ENCODE peak calls at places on chromosomes 4 and X, in five cellular contexts. F is AG04450; Z is effector memory CD4-positive, alpha-beta T cell; T is body of pancreas; G is psoas muscle. V is an unnamed sample.

GRCh38 chr4:147964519-147964918 is 232.6 kb downstream of the ARHGAP10 start:
- DNase-seq in G (no peak), Z (no peak), F (peak; percentile 30), T (no peak), V (no peak)

GRCh38 chrX:17596546-17597205 is 140.6 kb upstream of the SCML1 start:
- DNase-seq in G (no peak), Z (no peak), F (no peak), T (no peak), V (no peak)

GRCh38 chr4:149555146-149555545 is 260.5 kb downstream of the IQCM start:
- DNase-seq in T (no peak), G (no peak), Z (no peak), F (no peak), V (no peak)

GRCh38 chr4:152486414-152487389 is 49.2 kb downstream of the FBXW7 start:
- DNase-seq in T (no peak), F (no peak), G (no peak), Z (no peak), V (no peak)

GRCh38 chrX:117636826-117637225 is 479.8 kb downstream of the KLHL13 start:
- DNase-seq in G (no peak), Z (no peak), T (no peak), F (no peak), V (no peak)

GRCh38 chr4:24244663-24245519 is 339.5 kb downstream of the DHX15 start:
- DNase-seq in Z (no peak), F (no peak), T (no peak), G (peak; percentile 78), V (no peak)

GRCh38 chr4:116480486-116480990 is 604.8 kb downstream of the TRAM1L1 start:
- DNase-seq in T (no peak), F (no peak), Z (no peak), G (no peak), V (no peak)

GRCh38 chrX:112941209-112941788 is 100.7 kb upstream of the AMOT start:
- DNase-seq in Z (no peak), F (no peak), T (no peak), G (no peak), V (no peak)

GRCh38 chr4:89001647-89002518 is 55.1 kb downstream of the FAM13A start:
- DNase-seq in G (no peak), T (peak; percentile 34), F (no peak), Z (no peak), V (no peak)

GRCh38 chr4:168218663-168219062 is 99.9 kb downstream of the DDX60 start:
- DNase-seq in G (no peak), F (peak; percentile 7), Z (no peak), T (no peak), V (no peak)

GRCh38 chrX:129876734-129877395 is 29.1 kb upstream of the UTP14A start:
- DNase-seq in G (no peak), Z (no peak), T (no peak), F (no peak), V (no peak)

DNA sequence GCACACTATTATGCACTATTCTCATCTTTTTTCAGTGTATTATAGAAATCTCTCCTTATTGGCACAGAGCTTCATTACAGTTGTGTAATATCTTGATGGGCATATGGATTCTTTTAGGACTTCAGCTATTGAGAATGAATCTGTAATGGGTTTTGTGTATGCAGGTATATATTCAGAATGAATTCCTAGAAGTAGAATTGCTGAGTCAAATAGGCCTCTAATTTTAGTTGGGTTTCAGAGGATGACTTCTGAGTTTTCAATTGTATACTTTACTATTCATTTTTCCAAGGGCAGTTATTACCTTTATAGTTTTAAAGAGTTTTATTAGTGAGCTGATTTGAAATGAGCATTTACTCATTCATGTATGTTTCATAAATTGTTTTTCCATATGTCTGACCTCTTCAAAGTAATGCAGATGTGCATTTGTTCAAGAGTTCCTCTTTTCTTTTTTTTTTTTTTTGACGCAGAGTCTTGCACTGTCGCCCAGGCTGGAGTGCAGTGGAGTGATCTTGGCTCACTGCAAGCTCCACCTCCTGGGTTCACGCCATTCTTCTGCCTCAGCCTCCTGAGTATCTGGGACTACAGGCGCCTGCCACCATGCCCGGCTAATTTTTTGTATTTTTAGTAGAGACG is 19.5 kb downstream of the CASP6 start:
- DNase-seq in G (no peak), T (no peak), F (no peak), Z (no peak), V (no peak)
- H3K27ac ChIP-seq in G (no peak overlapping the region), T (no peak overlapping the region), F (no peak overlapping the region), Z (no peak overlapping the region), V (no peak overlapping the region)

DNA sequence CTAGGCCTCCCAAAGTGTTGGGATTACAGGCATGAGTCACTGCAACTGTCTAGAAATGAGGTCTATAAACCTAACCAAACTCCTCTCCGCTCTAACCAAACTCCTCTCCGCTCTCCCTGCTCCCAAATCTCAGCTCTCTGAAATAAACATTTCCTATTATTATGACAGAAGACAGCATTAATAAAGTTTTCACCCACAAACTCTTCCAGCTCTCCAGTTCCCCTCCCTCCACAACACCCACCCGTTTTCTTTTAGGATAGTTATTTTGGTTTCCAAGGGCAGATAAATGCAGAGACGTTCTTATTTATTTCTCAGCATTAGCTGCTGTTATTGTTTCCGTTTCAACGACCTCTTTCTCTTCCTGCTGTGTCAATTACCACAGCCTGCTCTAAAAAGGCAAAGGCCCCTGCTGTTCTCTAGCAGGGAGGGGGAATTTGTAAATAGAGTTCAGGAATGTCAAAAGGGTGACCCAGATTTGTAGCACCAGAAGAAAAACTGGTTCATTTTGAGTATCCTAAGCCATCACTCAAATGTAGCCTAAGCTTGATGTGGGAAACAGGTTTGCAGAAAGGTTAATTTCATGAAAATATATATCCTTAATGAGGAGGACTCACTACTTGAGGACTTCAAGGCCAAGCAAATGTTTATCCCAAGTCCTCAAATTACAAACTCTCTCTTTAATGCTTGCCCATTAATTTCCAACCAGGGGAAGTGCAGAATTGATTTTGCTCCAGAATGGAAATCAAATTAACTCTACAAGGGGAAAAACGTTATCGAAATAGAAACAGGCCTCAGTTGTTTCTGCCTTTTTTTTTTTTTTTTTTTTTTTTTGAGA is 13.5 kb upstream of the SCD5 start:
- DNase-seq in G (no peak), F (no peak), T (no peak), Z (no peak), V (no peak)
- H3K27me3 ChIP-seq in G (no peaks in the 10 kb centered on the region), F (no peaks in the 10 kb centered on the region), T (no peaks in the 10 kb centered on the region), Z (no peaks in the 10 kb centered on the region), V (no peaks in the 10 kb centered on the region)

GRCh38 chr4:182973421-182974340 is 56.5 kb upstream of the DCTD start:
- DNase-seq in F (no peak), T (no peak), G (no peak), Z (no peak), V (no peak)

GRCh38 chr4:182978152-182978827 is 61.1 kb upstream of the DCTD start:
- DNase-seq in Z (no peak), T (no peak), F (no peak), G (no peak), V (no peak)

GRCh38 chr4:182971702-182972101 is 54.5 kb upstream of the DCTD start:
- DNase-seq in G (no peak), T (no peak), F (no peak), Z (no peak), V (no peak)

DNA sequence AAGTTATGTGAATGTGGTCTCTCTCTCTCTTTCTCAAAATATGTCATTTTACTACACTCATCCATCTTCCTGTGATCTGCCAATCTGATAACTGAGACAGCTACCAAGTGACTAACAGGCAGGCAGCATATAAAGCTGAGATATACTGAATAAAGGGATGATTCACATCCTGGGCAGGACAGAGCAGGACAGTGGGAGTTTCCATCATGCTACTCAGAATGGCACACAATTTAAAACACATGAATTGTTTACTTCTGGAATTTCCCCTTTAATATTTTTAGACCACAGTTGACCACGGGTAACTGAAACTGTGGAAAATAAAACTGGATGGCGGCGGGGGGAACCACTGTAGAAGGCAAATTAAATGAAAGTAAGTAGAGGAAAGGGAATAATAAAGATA is 58.6 kb upstream of the DCTD start:
- DNase-seq in G (no peak), Z (no peak), F (peak; percentile 29), T (no peak), V (no peak)
- H3K27ac ChIP-seq in G (no peak overlapping the region), Z (no peak overlapping the region), F (no peak overlapping the region), T (no peak overlapping the region), V (no peak overlapping the region)

DNA sequence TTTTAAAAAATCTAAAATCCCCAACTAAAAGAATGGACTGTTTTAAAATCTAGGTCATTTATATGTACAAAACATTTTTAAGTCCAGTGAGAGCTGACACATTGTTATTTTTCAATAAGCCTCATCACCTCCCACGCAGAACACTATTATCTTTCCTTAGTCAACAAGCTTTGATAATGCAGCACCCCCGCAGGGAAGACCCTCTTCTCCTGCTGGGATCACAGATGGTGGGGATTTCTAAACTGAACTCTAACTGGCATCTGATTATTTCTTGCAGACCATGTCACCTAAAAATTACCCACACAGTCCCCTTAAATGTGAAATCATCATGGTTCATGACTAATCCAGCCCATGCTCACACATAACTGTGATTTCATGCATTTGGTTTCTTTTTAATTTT is 11.6 kb downstream of the SYTL4 start:
- DNase-seq in F (no peak), G (no peak), T (no peak), Z (no peak), V (no peak)
- H3K27me3 ChIP-seq in F (no peaks in the 10 kb centered on the region), G (no peaks in the 10 kb centered on the region), T (no peaks in the 10 kb centered on the region), Z (no peaks in the 10 kb centered on the region), V (no peaks in the 10 kb centered on the region)

GRCh38 chr4:163534056-163534455 is 39.6 kb downstream of the TMA16 start:
- DNase-seq in Z (no peak), F (no peak), T (no peak), G (no peak), V (no peak)

GRCh38 chr4:163540977-163541376 is 46.5 kb downstream of the TMA16 start:
- DNase-seq in Z (no peak), F (peak; percentile 83), T (no peak), G (no peak), V (no peak)

GRCh38 chr4:163540448-163540847 is 46.0 kb downstream of the TMA16 start:
- DNase-seq in G (no peak), Z (no peak), T (no peak), F (no peak), V (no peak)

GRCh38 chr4:163535657-163536056 is 41.2 kb downstream of the TMA16 start:
- DNase-seq in F (no peak), T (no peak), G (no peak), Z (no peak), V (no peak)

DNA sequence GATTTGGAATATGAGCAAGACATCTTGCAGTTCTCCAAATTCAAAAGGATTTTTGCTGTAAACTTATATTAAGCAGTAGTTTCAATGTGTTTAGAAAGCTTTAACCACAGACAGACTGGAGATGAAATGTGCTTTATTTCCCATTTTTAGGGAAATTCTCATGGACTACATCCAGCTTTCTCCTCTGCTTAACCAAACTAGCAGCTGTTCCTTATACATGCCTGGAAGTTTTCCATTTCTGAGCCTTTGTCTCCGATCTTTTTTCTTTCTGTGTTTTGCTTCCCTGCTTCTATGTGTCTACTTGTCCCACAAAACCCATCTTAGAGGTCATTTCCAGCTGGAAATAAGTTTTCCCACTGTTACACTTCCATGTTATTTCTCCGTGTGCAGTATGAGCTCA is 41.6 kb downstream of the TMA16 start:
- DNase-seq in G (no peak), F (peak; percentile 51), T (no peak), Z (no peak), V (no peak)
- H3K27ac ChIP-seq in G (no peak overlapping the region), F (no peak overlapping the region), T (no peak overlapping the region), Z (no peak overlapping the region), V (no peak overlapping the region)

GRCh38 chr4:2419814-2420213 is 1.1 kb downstream of the CFAP99 start:
- DNase-seq in Z (no peak), G (no peak), T (peak; percentile 20), F (no peak), V (peak; percentile 61)
- H3K27me3 ChIP-seq in Z (no peaks in the 10 kb centered on the region), G (no peaks in the 10 kb centered on the region), T (no peaks in the 10 kb centered on the region), F (peaks cover 65% of the 10 kb centered on the region), V (peaks cover 25% of the 10 kb centered on the region)

GRCh38 chr4:74095482-74095881 is 3.5 kb downstream of the CXCL2 start:
- DNase-seq in T (no peak), F (no peak), G (no peak), Z (no peak), V (no peak)
- H3K27ac ChIP-seq in T (no peak overlapping the region), F (no peak overlapping the region), G (no peak overlapping the region), Z (no peak overlapping the region), V (no peak overlapping the region)